ENCODE peak calls at places on chromosomes 6 and 20, in ten cellular contexts. L is hepatocyte; Y is A673; H is right atrium auricular region; B is heart left ventricle; T is heart right ventricle; E is CD8-positive, alpha-beta T cell; X is transverse colon; N is SJSA1; D is A549. P is an unnamed sample.

GRCh38 chr6:150332939-150333591 is 35.7 kb upstream of the IYD start:
- DNase-seq in Y (no peak), E (no peak), D (no peak), N (no peak), T (no peak), B (no peak), L (no peak), H (no peak), X (no peak), P (no peak)

GRCh38 chr6:129493396-129493902 is 216.5 kb downstream of the ARHGAP18 start:
- DNase-seq in X (no peak), Y (no peak), T (no peak), N (peak; percentile 42), L (peak; percentile 44), E (no peak), H (no peak), B (no peak), D (no peak), P (no peak)

GRCh38 chr6:156796627-156797026 is 19.4 kb downstream of the ARID1B start:
- DNase-seq in Y (no peak), N (no peak), E (no peak), B (no peak), L (no peak), T (no peak), H (no peak), D (no peak), X (no peak), P (no peak)

GRCh38 chr6:139008117-139008516 is 20.1 kb upstream of the REPS1 start:
- DNase-seq in E (no peak), B (no peak), L (no peak), H (no peak), Y (no peak), N (no peak), D (no peak), X (no peak), T (no peak), P (no peak)

GRCh38 chr20:402496-402885 is 5.6 kb upstream of the RBCK1 start:
- DNase-seq in E (no peak), Y (no peak), T (no peak), X (no peak), B (no peak), N (no peak), D (no peak), H (no peak), L (no peak), P (no peak)

GRCh38 chr20:38748863-38749153 is 548 bp downstream of the ACTR5 start:
- DNase-seq in L (no peak), D (peak; percentile 15), H (no peak), B (no peak), T (no peak), E (no peak), N (no peak), Y (no peak), X (peak; percentile 79), P (peak; percentile 20)

GRCh38 chr6:18053071-18053475 is 65.6 kb upstream of the KIF13A start:
- DNase-seq in N (no peak), X (no peak), E (no peak), D (no peak), Y (no peak), T (no peak), L (no peak), H (no peak), B (no peak), P (no peak)

GRCh38 chr6:491233-491632 is 99.7 kb downstream of the IRF4 start:
- DNase-seq in B (no peak), H (no peak), L (no peak), T (no peak), E (no peak), Y (no peak), N (no peak), X (no peak), D (no peak), P (no peak)

GRCh38 chr20:46852313-46852712 is 42.3 kb upstream of the EYA2 start:
- DNase-seq in L (no peak), D (no peak), H (no peak), Y (no peak), N (no peak), X (no peak), E (no peak), T (no peak), B (no peak), P (no peak)

GRCh38 chr20:62668441-62669027 is 26.2 kb downstream of the SLCO4A1 start:
- DNase-seq in X (peak; percentile 81), D (peak; percentile 72), Y (peak; percentile 86), B (peak; percentile 73), H (peak; percentile 83), T (peak; percentile 82), E (peak; percentile 11), L (peak; percentile 85), N (peak; percentile 73), P (peak; percentile 45)

GRCh38 chr6:132733288-132733687 is 19.4 kb upstream of the VNN1 start:
- DNase-seq in T (no peak), X (no peak), H (no peak), N (no peak), L (no peak), Y (no peak), D (no peak), E (no peak), B (no peak), P (no peak)

GRCh38 chr20:16013631-16014030 is 559.6 kb downstream of the KIF16B start:
- DNase-seq in B (no peak), H (no peak), X (no peak), N (no peak), Y (no peak), L (no peak), T (no peak), D (no peak), E (no peak), P (no peak)

GRCh38 chr6:105873799-105874198 is 212.3 kb upstream of the PRDM1 start:
- DNase-seq in H (no peak), T (no peak), Y (no peak), X (no peak), B (no peak), D (no peak), N (no peak), L (no peak), E (no peak), P (no peak)

GRCh38 chr6:105873256-105873704 is 212.9 kb upstream of the PRDM1 start:
- DNase-seq in X (no peak), B (no peak), D (no peak), H (no peak), L (no peak), E (no peak), T (no peak), N (no peak), Y (no peak), P (no peak)

GRCh38 chr6:105872244-105872643 is 213.9 kb upstream of the PRDM1 start:
- DNase-seq in E (no peak), Y (no peak), B (no peak), T (no peak), H (no peak), X (peak; percentile 22), L (no peak), N (no peak), D (peak; percentile 22), P (no peak)

GRCh38 chr6:105875974-105876640 is 210.0 kb upstream of the PRDM1 start:
- DNase-seq in H (no peak), D (no peak), L (no peak), E (no peak), B (no peak), N (no peak), Y (no peak), X (no peak), T (no peak), P (no peak)

DNA sequence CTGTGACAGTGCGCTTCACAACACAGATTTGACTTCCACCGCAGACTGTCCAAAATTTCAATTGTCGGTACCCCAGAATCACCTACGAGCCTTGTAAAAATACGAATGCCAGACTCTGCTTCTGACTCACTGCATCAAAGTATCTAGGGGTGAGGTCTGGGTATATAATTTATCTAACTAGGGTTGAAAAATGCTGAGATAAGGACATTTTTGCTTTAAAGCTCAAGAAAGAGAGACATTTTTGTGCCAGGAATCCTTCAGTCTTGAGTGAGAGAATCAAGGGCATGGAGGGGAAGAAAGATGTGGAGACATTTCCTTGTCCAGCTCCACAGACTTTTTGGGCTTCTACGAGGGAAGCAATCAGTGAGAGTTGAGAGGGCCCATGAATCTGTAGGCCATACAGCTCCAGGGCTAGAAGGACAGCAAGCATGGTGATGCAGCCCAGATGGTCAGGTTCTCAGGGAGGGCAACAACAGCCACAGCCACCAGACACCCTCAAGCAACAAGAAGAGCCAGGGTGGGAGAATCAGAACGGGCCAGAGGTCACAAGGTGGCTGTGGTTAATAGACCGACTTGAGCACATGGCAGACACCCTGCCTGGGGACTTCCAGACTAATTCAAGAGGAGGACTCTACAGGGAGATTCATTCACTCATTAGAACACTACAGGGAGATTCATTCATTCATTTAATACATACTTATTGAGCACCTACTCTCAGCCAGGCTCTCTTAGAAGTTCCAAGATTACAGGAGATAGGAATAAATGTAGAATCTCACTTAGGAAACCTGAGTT is 211.1 kb upstream of the PRDM1 start:
- DNase-seq in H (no peak), B (no peak), T (no peak), N (no peak), Y (no peak), E (no peak), L (no peak), X (no peak), D (no peak), P (no peak)
- H3K4me3 ChIP-seq in H (no peak overlapping the region), B (no peak overlapping the region), T (no peak overlapping the region), N (no peak overlapping the region), Y (no peak overlapping the region), E (no peak overlapping the region), L (no peak overlapping the region), X (no peak overlapping the region), D (no peak overlapping the region), P (no peak overlapping the region)

GRCh38 chr6:159464827-159465226 is 228.2 kb downstream of the SOD2 start:
- DNase-seq in N (no peak), X (no peak), Y (no peak), H (no peak), T (no peak), B (no peak), E (no peak), L (no peak), D (no peak), P (no peak)
- H3K4me1 ChIP-seq in N (peaks cover 38% of the 10 kb centered on the region), X (no peaks in the 10 kb centered on the region), Y (no peaks in the 10 kb centered on the region), H (no peaks in the 10 kb centered on the region), T (no peaks in the 10 kb centered on the region), B (no peaks in the 10 kb centered on the region), E (no peaks in the 10 kb centered on the region), L (peaks cover 17% of the 10 kb centered on the region), D (no peaks in the 10 kb centered on the region), P (no peaks in the 10 kb centered on the region)

GRCh38 chr20:31665753-31666152 is 28.0 kb downstream of the COX4I2 start:
- DNase-seq in N (no peak), B (no peak), E (no peak), H (no peak), D (no peak), Y (no peak), T (no peak), L (no peak), X (no peak), P (no peak)
- H3K4me3 ChIP-seq in N (no peak overlapping the region), B (no peak overlapping the region), E (no peak overlapping the region), H (no peak overlapping the region), D (no peak overlapping the region), Y (no peak overlapping the region), T (no peak overlapping the region), L (no peak overlapping the region), X (no peak overlapping the region), P (no peak overlapping the region)

DNA sequence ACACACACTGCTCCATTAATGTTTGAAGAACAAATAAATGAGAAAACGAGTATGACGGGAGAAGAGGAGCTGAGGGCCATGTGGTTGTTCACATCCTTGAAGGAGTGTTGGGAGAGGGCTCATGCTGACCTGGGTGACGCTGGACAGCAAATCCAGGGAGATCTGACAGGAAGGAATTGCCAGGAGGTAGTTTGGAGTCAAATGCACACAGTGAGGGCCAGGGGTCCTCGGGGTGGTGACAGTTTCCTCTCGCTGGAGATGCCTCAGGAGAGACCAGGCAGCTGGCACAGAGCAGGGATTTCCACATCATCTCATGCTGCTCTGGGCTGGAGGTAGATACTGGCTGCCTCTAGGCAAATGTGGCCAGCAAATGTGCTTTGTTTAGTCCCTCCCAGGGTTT is 2.0 kb upstream of the TMEM181 start:
- DNase-seq in B (no peak), Y (no peak), X (no peak), D (no peak), N (no peak), T (no peak), L (no peak), H (no peak), E (no peak), P (no peak)
- H3K4me1 ChIP-seq in B (peaks cover 23% of the 10 kb centered on the region), Y (peaks cover 15% of the 10 kb centered on the region), X (peaks cover 30% of the 10 kb centered on the region), D (peaks cover 17% of the 10 kb centered on the region), N (peaks cover 16% of the 10 kb centered on the region), T (peaks cover 16% of the 10 kb centered on the region), L (peaks cover 21% of the 10 kb centered on the region), H (peaks cover 2% of the 10 kb centered on the region), E (peaks cover 24% of the 10 kb centered on the region), P (peaks cover 11% of the 10 kb centered on the region)

P was measured in HAP-1.